ENCODE peak calls at places on chromosomes 16 and 17, in seven cellular contexts. One of them, this sample, is unnamed.

GRCh38 chr16:13995194-13995593 is 75.2 kb downstream of the ERCC4 start:
- DNase-seq in GM12878: no peak
- DNase-seq in HCT116: no peak
- DNase-seq in H1: no peak
- DNase-seq in K562: no peak
- DNase-seq in HepG2: peak
- DNase-seq in SK-N-SH: no peak
- DNase-seq in this sample: no peak

GRCh38 chr17:4232168-4232813 is 31.5 kb downstream of the ANKFY1 start:
- DNase-seq in GM12878: no peak
- DNase-seq in HCT116: no peak
- DNase-seq in H1: no peak
- DNase-seq in K562: no peak
- DNase-seq in HepG2: no peak
- DNase-seq in SK-N-SH: no peak
- DNase-seq in this sample: no peak

GRCh38 chr17:48153711-48154642 is 46.4 kb downstream of the SNX11 start:
- DNase-seq in GM12878: no peak
- DNase-seq in HCT116: peak
- DNase-seq in H1: no peak
- DNase-seq in K562: peak
- DNase-seq in HepG2: peak
- DNase-seq in SK-N-SH: peak
- DNase-seq in this sample: peak

GRCh38 chr16:31869511-31870201 is 4.0 kb upstream of the ZNF267 start:
- DNase-seq in GM12878: peak
- DNase-seq in HCT116: no peak
- DNase-seq in H1: no peak
- DNase-seq in K562: peak
- DNase-seq in HepG2: no peak
- DNase-seq in SK-N-SH: no peak
- DNase-seq in this sample: peak

GRCh38 chr17:48219605-48220004 is 112.0 kb downstream of the SNX11 start:
- DNase-seq in GM12878: no peak
- DNase-seq in HCT116: no peak
- DNase-seq in H1: no peak
- DNase-seq in K562: peak
- DNase-seq in HepG2: no peak
- DNase-seq in SK-N-SH: no peak
- DNase-seq in this sample: no peak

GRCh38 chr16:18072161-18072560 is 264.4 kb downstream of the NPIPA8 start:
- DNase-seq in GM12878: no peak
- DNase-seq in HCT116: no peak
- DNase-seq in H1: no peak
- DNase-seq in K562: no peak
- DNase-seq in HepG2: no peak
- DNase-seq in SK-N-SH: no peak
- DNase-seq in this sample: no peak

GRCh38 chr17:66393038-66393437 is 90.6 kb downstream of the PRKCA start:
- DNase-seq in GM12878: no peak
- DNase-seq in HCT116: no peak
- DNase-seq in H1: no peak
- DNase-seq in K562: no peak
- DNase-seq in HepG2: no peak
- DNase-seq in SK-N-SH: no peak
- DNase-seq in this sample: no peak

GRCh38 chr17:66990047-66990446 is 25.5 kb downstream of the CACNG4 start:
- DNase-seq in GM12878: no peak
- DNase-seq in HCT116: no peak
- DNase-seq in H1: no peak
- DNase-seq in K562: no peak
- DNase-seq in HepG2: no peak
- DNase-seq in SK-N-SH: no peak
- DNase-seq in this sample: no peak

GRCh38 chr16:15879255-15879804 is 9.1 kb downstream of the CEP20 start:
- DNase-seq in GM12878: no peak
- DNase-seq in HCT116: no peak
- DNase-seq in H1: no peak
- DNase-seq in K562: peak
- DNase-seq in HepG2: peak
- DNase-seq in SK-N-SH: no peak
- DNase-seq in this sample: peak

GRCh38 chr17:3534881-3535252 is 22.7 kb downstream of the TRPV3 start:
- DNase-seq in GM12878: no peak
- DNase-seq in HCT116: peak
- DNase-seq in H1: no peak
- DNase-seq in K562: no peak
- DNase-seq in HepG2: no peak
- DNase-seq in SK-N-SH: no peak
- DNase-seq in this sample: peak

GRCh38 chr16:12767897-12768296 is 35.8 kb downstream of the CPPED1 start:
- DNase-seq in GM12878: no peak
- DNase-seq in HCT116: no peak
- DNase-seq in H1: no peak
- DNase-seq in K562: peak
- DNase-seq in HepG2: no peak
- DNase-seq in SK-N-SH: no peak
- DNase-seq in this sample: no peak

GRCh38 chr16:1989826-1990335 is at the start of gene SYNGR3:
- DNase-seq in GM12878: no peak
- DNase-seq in HCT116: no peak
- DNase-seq in H1: peak
- DNase-seq in K562: peak
- DNase-seq in HepG2: no peak
- DNase-seq in SK-N-SH: peak
- DNase-seq in this sample: no peak
- TF ChIP-seq JUND in GM12878: no peak
- TF ChIP-seq JUND in HCT116: no peak
- TF ChIP-seq JUND in H1: no peak
- TF ChIP-seq JUND in K562: no peak
- TF ChIP-seq JUND in HepG2: no peak
- TF ChIP-seq JUND in SK-N-SH: no peak
- TF ChIP-seq JUND in this sample: no peak

DNA sequence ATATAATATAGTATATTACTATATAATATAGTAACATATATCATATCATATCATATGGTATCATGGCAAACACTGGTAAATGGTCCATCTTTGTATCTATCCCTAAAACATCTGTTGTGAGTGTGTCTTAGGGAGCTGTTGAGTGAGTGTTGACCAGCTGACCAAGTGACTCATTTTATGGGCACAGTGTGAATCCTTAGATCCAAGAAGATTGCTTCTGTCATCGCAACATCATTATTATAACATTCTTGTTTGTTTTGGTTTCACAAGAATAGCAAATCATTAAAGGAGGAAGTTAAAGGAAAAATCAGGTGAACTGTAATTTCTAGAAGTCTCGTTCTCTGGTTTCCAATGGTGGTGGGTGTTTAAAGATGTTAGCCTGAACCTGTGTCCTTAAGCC is 11.7 kb upstream of the MAF start:
- DNase-seq in GM12878: no peak
- DNase-seq in HCT116: no peak
- DNase-seq in H1: no peak
- DNase-seq in K562: no peak
- DNase-seq in HepG2: no peak
- DNase-seq in SK-N-SH: no peak
- DNase-seq in this sample: no peak
- TF ChIP-seq JUND in GM12878: no peak
- TF ChIP-seq JUND in HCT116: no peak
- TF ChIP-seq JUND in H1: no peak
- TF ChIP-seq JUND in K562: no peak
- TF ChIP-seq JUND in HepG2: no peak
- TF ChIP-seq JUND in SK-N-SH: no peak
- TF ChIP-seq JUND in this sample: no peak

GRCh38 chr16:84806256-84806889 is 13.4 kb upstream of the CRISPLD2 start:
- DNase-seq in GM12878: peak
- DNase-seq in HCT116: no peak
- DNase-seq in H1: no peak
- DNase-seq in K562: peak
- DNase-seq in HepG2: no peak
- DNase-seq in SK-N-SH: peak
- DNase-seq in this sample: peak
- TF ChIP-seq JUND in GM12878: no peak
- TF ChIP-seq JUND in HCT116: no peak
- TF ChIP-seq JUND in H1: no peak
- TF ChIP-seq JUND in K562: peak
- TF ChIP-seq JUND in HepG2: no peak
- TF ChIP-seq JUND in SK-N-SH: peak
- TF ChIP-seq JUND in this sample: no peak

GRCh38 chr17:36485027-36485426 is 1.5 kb upstream of the ZNHIT3 start:
- DNase-seq in GM12878: no peak
- DNase-seq in HCT116: no peak
- DNase-seq in H1: no peak
- DNase-seq in K562: no peak
- DNase-seq in HepG2: no peak
- DNase-seq in SK-N-SH: no peak
- DNase-seq in this sample: no peak

GRCh38 chr17:36481829-36482228 is 4.7 kb upstream of the ZNHIT3 start:
- DNase-seq in GM12878: no peak
- DNase-seq in HCT116: no peak
- DNase-seq in H1: no peak
- DNase-seq in K562: no peak
- DNase-seq in HepG2: no peak
- DNase-seq in SK-N-SH: no peak
- DNase-seq in this sample: no peak

GRCh38 chr17:36482611-36483504 is 3.6 kb upstream of the ZNHIT3 start:
- DNase-seq in GM12878: peak
- DNase-seq in HCT116: peak
- DNase-seq in H1: peak
- DNase-seq in K562: peak
- DNase-seq in HepG2: peak
- DNase-seq in SK-N-SH: peak
- DNase-seq in this sample: peak

GRCh38 chr17:36485805-36486203 is 677 bp upstream of the ZNHIT3 start:
- DNase-seq in GM12878: no peak
- DNase-seq in HCT116: no peak
- DNase-seq in H1: no peak
- DNase-seq in K562: peak
- DNase-seq in HepG2: no peak
- DNase-seq in SK-N-SH: no peak
- DNase-seq in this sample: no peak

DNA sequence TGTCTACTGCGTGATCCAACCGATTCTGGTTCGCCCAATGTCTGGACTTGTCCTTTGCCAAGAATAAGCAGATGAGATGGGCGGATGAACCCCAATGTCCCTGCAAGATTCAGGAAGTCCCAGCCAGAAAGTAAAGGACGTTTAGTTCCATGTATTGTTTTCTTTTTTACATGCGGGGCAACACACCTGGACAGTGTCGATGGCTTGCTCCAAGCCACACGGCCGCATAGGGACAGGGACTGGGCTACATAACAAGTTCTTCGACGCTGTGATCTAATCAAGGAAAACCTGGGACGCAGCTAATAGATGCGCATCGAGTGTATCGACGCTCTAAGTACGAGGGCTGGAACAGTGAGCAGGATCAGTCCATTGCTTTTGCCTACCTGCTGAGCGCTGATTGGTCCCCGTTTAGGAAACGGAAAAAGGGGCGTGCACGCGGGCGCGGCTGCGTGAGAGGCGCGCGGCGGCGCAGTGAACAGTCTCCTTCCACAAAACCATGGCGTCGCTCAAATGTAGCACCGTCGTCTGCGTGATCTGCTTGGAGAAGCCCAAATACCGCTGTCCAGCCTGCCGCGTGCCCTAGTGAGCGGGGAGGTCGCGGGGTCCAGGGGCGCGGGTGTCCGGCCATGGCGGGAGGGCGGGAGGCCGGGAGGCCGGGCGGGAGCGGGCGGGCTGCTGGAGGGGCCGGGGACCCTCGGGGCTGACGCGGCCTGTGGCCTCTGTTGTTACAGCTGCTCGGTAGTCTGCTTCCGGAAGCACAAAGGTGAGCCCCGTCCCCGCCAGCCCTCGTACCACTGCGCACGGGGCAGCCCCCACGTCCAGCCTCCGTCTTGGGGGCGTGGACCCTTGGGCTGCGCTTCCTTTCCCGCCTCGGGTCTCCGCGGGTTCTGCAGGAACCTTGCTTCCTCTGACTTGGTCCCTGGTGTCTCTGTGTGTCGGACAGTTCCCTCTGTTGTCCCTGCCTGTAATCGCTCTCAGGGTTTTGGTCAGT is at the start of gene ZNHIT3:
- DNase-seq in GM12878: peak
- DNase-seq in HCT116: peak
- DNase-seq in H1: peak
- DNase-seq in K562: peak
- DNase-seq in HepG2: peak
- DNase-seq in SK-N-SH: peak
- DNase-seq in this sample: peak
- TF ChIP-seq JUND in GM12878: peak
- TF ChIP-seq JUND in HCT116: no peak
- TF ChIP-seq JUND in H1: no peak
- TF ChIP-seq JUND in K562: peak
- TF ChIP-seq JUND in HepG2: no peak
- TF ChIP-seq JUND in SK-N-SH: no peak
- TF ChIP-seq JUND in this sample: no peak

GRCh38 chr16:84647830-84648594 is at the start of gene KLHL36:
- DNase-seq in GM12878: no peak
- DNase-seq in HCT116: no peak
- DNase-seq in H1: peak
- DNase-seq in K562: peak
- DNase-seq in HepG2: no peak
- DNase-seq in SK-N-SH: peak
- DNase-seq in this sample: peak

GRCh38 chr16:84652565-84652964 is 4.3 kb downstream of the KLHL36 start:
- DNase-seq in GM12878: no peak
- DNase-seq in HCT116: no peak
- DNase-seq in H1: no peak
- DNase-seq in K562: no peak
- DNase-seq in HepG2: no peak
- DNase-seq in SK-N-SH: no peak
- DNase-seq in this sample: no peak

GRCh38 chr16:84649511-84649861 is 1.2 kb downstream of the KLHL36 start:
- DNase-seq in GM12878: no peak
- DNase-seq in HCT116: no peak
- DNase-seq in H1: no peak
- DNase-seq in K562: no peak
- DNase-seq in HepG2: no peak
- DNase-seq in SK-N-SH: no peak
- DNase-seq in this sample: no peak

GRCh38 chr16:84648595-84649510 is 542 bp downstream of the KLHL36 start:
- DNase-seq in GM12878: no peak
- DNase-seq in HCT116: no peak
- DNase-seq in H1: peak
- DNase-seq in K562: peak
- DNase-seq in HepG2: no peak
- DNase-seq in SK-N-SH: peak
- DNase-seq in this sample: peak

GRCh38 chr16:84650062-84650991 is 2.0 kb downstream of the KLHL36 start:
- DNase-seq in GM12878: no peak
- DNase-seq in HCT116: no peak
- DNase-seq in H1: no peak
- DNase-seq in K562: no peak
- DNase-seq in HepG2: peak
- DNase-seq in SK-N-SH: no peak
- DNase-seq in this sample: no peak
- TF ChIP-seq JUND in GM12878: no peak
- TF ChIP-seq JUND in HCT116: no peak
- TF ChIP-seq JUND in H1: no peak
- TF ChIP-seq JUND in K562: no peak
- TF ChIP-seq JUND in HepG2: no peak
- TF ChIP-seq JUND in SK-N-SH: peak
- TF ChIP-seq JUND in this sample: no peak

This sample was measured in T47D.